ENCODE peak calls at places on chromosome 1, in ten cellular contexts. G is NB4, X is brain microvascular endothelial cell, K is CD14-positive monocyte, Q is astrocyte of the spinal cord, Z is left lung, O is OCI-LY7, W is IMR-90, J is foreskin fibroblast, R is pancreas. S is an unnamed sample.

GRCh38 chr1:204678721-204679455 is 6.7 kb downstream of the LRRN2 start:
- DNase-seq in G (no peak), K (no peak), W (no peak), J (no peak), O (no peak), Z (no peak), R (no peak), Q (no peak), X (no peak), S (no peak)

GRCh38 chr1:193850745-193851144 is 664.3 kb upstream of the B3GALT2 start:
- DNase-seq in W (peak), X (no peak), Z (no peak), O (no peak), Q (peak), K (no peak), G (no peak), J (no peak), R (no peak), S (no peak)

GRCh38 chr1:179806333-179806732 is 63.2 kb downstream of the FAM163A start:
- DNase-seq in Z (no peak), R (no peak), O (no peak), X (no peak), J (no peak), K (no peak), G (peak), W (no peak), Q (no peak), S (no peak)

GRCh38 chr1:176789571-176790090 is 326.7 kb downstream of the PAPPA2 start:
- DNase-seq in J (peak), K (no peak), X (no peak), R (no peak), Q (peak), Z (no peak), W (no peak), O (no peak), G (no peak), S (no peak)

GRCh38 chr1:56461158-56462127 is 117.9 kb downstream of the PLPP3 start:
- DNase-seq in O (no peak), K (no peak), Z (no peak), W (no peak), G (no peak), J (no peak), Q (no peak), X (no peak), R (no peak), S (no peak)

GRCh38 chr1:177219458-177220390 is 49.0 kb downstream of the BRINP2 start:
- DNase-seq in J (no peak), X (no peak), R (no peak), K (no peak), Z (no peak), Q (no peak), W (no peak), G (no peak), O (no peak), S (no peak)

GRCh38 chr1:222754386-222755139 is 17.6 kb downstream of the FAM177B start:
- DNase-seq in Q (peak), Z (peak), X (peak), O (no peak), R (no peak), J (peak), W (peak), G (no peak), K (no peak), S (no peak)

GRCh38 chr1:10730985-10731384 is 65.5 kb downstream of the CASZ1 start:
- DNase-seq in X (peak), W (peak), J (peak), G (no peak), Z (no peak), R (no peak), Q (peak), O (no peak), K (no peak), S (no peak)

GRCh38 chr1:247336390-247336789 is 4.7 kb upstream of the ZNF496 start:
- DNase-seq in G (no peak), Q (no peak), K (no peak), Z (no peak), J (no peak), W (no peak), X (no peak), R (no peak), O (no peak), S (no peak)

GRCh38 chr1:198543670-198544260 is 3.3 kb upstream of the ATP6V1G3 start:
- DNase-seq in O (peak), X (no peak), W (no peak), K (no peak), Q (no peak), G (peak), R (no peak), J (no peak), Z (no peak), S (no peak)

DNA sequence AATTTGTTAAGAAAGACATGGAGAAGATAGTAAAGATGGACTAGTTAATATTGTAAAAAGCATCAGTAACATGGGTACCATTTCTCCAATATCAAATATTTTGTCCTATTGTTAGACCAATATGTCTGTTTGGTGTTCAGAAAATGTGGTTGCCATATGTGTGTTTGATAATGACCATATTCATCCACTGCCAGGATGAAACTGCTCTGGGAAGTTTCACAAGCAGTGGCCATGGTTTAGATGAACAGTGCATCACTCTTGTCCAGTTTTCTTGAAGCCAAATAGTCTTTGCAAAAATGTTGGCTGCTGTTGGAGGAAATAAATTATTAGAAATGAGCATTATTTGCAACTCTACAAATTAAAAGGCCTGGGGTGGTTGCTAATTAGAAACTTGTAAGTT is 333.8 kb downstream of the NUF2 start:
- DNase-seq in J (peak), Q (no peak), K (no peak), X (no peak), O (no peak), G (no peak), Z (no peak), R (no peak), W (no peak), S (no peak)
- TF ChIP-seq CTCF in J (no peak), Q (no peak), K (no peak), X (no peak), O (no peak), G (no peak), Z (no peak), R (no peak), W (no peak), S (no peak)

GRCh38 chr1:152495066-152495675 is 15.4 kb upstream of the LCE5A start:
- DNase-seq in K (no peak), G (peak), W (no peak), Z (no peak), X (no peak), J (no peak), Q (no peak), O (no peak), R (no peak), S (no peak)
- TF ChIP-seq CTCF in K (peak), G (peak), W (peak), Z (peak), X (peak), J (peak), Q (peak), O (no peak), R (peak), S (no peak)

GRCh38 chr1:116232989-116233514 is 121.9 kb downstream of the MAB21L3 start:
- DNase-seq in K (no peak), X (no peak), J (no peak), W (no peak), R (no peak), O (peak), Q (no peak), Z (no peak), G (peak), S (no peak)
- TF ChIP-seq CTCF in K (no peak), X (no peak), J (no peak), W (no peak), R (no peak), O (peak), Q (no peak), Z (no peak), G (no peak), S (no peak)

DNA sequence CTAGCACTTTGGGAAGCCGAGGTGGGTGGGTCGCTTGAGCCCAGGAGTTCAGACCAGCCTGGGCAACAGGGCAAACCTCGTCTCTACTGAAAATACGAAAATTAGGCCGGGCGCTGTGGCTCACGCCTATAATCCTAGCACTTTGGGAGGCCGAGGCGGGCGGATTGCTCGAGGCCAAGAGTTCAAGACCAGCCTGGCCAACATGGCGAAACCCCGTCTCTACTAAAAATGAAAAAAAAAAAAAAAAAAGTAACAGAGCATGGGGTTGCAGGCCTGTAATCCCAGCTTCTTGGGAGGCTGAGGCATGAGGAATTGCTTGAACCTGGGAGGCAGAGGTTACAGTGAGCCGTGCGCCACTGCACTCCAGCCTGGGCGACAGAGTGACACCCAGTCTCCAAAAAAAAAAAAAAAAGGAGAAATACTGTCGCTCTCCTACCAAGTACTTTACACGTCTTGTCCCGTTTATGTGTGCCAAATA is 724 bp upstream of the NEK2 start:
- DNase-seq in Z (no peak), R (no peak), Q (no peak), J (no peak), K (no peak), X (no peak), W (no peak), G (no peak), O (no peak), S (no peak)
- TF ChIP-seq CTCF in Z (no peak), R (no peak), Q (no peak), J (no peak), K (no peak), X (no peak), W (no peak), G (no peak), O (no peak), S (no peak)

GRCh38 chr1:33624991-33625870 is 152.8 kb downstream of the ZSCAN20 start:
- DNase-seq in G (peak), Z (no peak), K (no peak), J (no peak), W (no peak), O (no peak), R (no peak), Q (no peak), X (no peak), S (no peak)
- TF ChIP-seq CTCF in G (peak), Z (no peak), K (peak), J (peak), W (peak), O (peak), R (no peak), Q (peak), X (peak), S (no peak)

GRCh38 chr1:154514066-154514553 is 11.9 kb upstream of the SHE start:
- DNase-seq in Q (no peak), G (no peak), K (no peak), O (no peak), W (no peak), Z (no peak), J (no peak), R (no peak), X (no peak), S (no peak)

GRCh38 chr1:154521695-154522094 is 19.5 kb upstream of the SHE start:
- DNase-seq in J (no peak), K (no peak), X (no peak), R (no peak), G (no peak), W (no peak), O (no peak), Z (no peak), Q (no peak), S (no peak)

GRCh38 chr1:154520333-154520732 is 18.1 kb upstream of the SHE start:
- DNase-seq in K (no peak), Q (no peak), J (no peak), W (peak), X (peak), R (no peak), G (no peak), O (no peak), Z (no peak), S (no peak)

GRCh38 chr1:154519661-154520060 is 17.4 kb upstream of the SHE start:
- DNase-seq in O (no peak), Z (no peak), K (no peak), W (no peak), G (no peak), X (no peak), J (no peak), R (no peak), Q (no peak), S (no peak)

DNA sequence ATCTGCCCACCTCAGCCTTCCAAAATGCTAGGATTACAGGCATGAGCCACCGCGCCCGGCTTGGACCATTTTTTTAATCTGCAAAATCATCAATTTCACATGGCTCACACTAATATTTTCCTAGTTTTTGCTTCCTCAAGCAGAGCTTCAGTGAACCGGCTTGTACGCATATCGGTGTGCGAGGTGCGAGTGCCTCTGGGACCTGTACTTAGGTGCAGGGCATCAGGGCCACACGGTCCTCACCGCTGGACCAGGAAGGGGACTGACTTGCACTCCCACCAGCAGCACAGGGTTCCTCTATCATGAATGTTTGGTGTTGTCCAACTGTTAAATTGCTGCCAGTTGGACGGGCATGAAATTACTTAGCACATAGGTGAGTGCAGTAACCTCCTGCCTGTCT is 15.4 kb upstream of the SHE start:
- DNase-seq in Q (no peak), K (no peak), W (no peak), Z (no peak), R (no peak), O (no peak), J (no peak), X (no peak), G (no peak), S (no peak)
- TF ChIP-seq CTCF in Q (no peak), K (no peak), W (no peak), Z (no peak), R (no peak), O (no peak), J (no peak), X (no peak), G (no peak), S (no peak)

DNA sequence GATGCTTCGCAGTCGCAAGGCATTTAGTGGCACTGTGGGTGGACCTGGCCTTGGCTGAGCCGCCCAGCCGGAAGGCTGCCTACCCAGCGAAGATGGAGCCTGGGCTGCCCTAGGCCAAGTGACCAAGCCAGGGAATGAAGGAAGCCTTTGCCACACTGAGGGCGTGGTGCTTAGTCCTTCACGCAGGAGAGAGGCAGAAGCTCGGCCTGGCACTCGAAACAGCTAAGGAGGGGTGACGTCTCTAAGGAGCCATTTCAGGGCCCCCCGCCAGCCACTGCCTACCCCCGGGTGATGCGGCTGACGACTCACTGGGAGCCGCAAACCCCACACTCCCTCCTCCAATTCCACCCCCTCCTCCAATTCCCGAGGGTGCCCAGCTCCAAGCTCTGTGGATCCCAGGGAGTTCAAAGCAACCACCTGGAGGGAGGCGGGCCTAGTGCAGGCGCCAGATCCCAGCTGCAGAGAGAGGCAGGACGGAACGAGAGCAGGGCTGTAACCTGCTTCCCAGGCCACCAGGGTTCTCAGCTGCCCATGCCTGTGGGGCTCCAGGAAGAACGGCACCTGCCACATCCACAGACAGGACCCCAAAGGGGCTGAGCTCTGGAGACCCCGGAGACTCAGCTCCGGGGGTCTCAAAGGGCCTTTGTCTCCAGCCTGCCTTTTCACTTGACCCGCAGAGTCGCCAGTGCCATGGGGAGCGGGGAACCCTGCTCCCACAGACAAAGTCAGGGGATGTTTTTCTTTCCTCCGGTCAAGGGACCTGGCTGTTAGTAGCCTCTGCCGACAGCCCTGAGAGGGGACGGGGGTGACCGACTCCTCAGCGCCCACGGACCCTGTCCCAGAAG is 75.8 kb downstream of the ARHGEF16 start:
- DNase-seq in Z (no peak), X (no peak), O (no peak), Q (no peak), J (no peak), K (no peak), W (no peak), R (no peak), G (no peak), S (no peak)
- TF ChIP-seq CTCF in Z (no peak), X (peak), O (no peak), Q (no peak), J (no peak), K (no peak), W (no peak), R (no peak), G (no peak), S (no peak)

S was measured in omental fat pad.